ENCODE peak calls at places on chromosomes 2 and 18, in five cellular contexts. V is transverse colon, Z is GM23338, P is esophagus muscularis mucosa, S is breast epithelium. B is an unnamed sample.

GRCh38 chr2:72931280-72931910 is 14.1 kb downstream of the EMX1 start:
- DNase-seq in V (no peak), Z (no peak), P (no peak), S (peak; percentile 50), B (no peak)

GRCh38 chr2:73697606-73698005 is 39.5 kb downstream of the TPRKB start:
- DNase-seq in V (no peak), Z (no peak), P (no peak), S (no peak), B (no peak)

GRCh38 chr2:231456295-231457004 is 7.8 kb downstream of the NCL start:
- DNase-seq in V (no peak), Z (no peak), P (no peak), S (no peak), B (no peak)

GRCh38 chr2:204108301-204108700 is 171.7 kb downstream of the ICOS start:
- DNase-seq in V (no peak), Z (peak; percentile 69), P (no peak), S (no peak), B (no peak)

GRCh38 chr2:240308111-240308651 is 127.3 kb upstream of the GPC1 start:
- DNase-seq in V (no peak), Z (no peak), P (no peak), S (peak; percentile 30), B (peak; percentile 9)

GRCh38 chr2:235263205-235264120 is 230.4 kb upstream of the AGAP1 start:
- DNase-seq in V (peak; percentile 70), Z (peak; percentile 11), P (no peak), S (peak; percentile 71), B (peak; percentile 34)

GRCh38 chr18:12497839-12498238 is 90.1 kb downstream of the PRELID3A start:
- DNase-seq in V (no peak), Z (no peak), P (no peak), S (no peak), B (no peak)

GRCh38 chr2:109459485-109459884 is 154.3 kb downstream of the SEPTIN10 start:
- DNase-seq in V (no peak), Z (no peak), P (no peak), S (no peak), B (no peak)

GRCh38 chr2:187552959-187553681 is 1.1 kb downstream of the TFPI start:
- DNase-seq in V (no peak), Z (no peak), P (no peak), S (no peak), B (no peak)

GRCh38 chr2:206853880-206854279 is 85.4 kb upstream of the CPO start:
- DNase-seq in V (no peak), Z (no peak), P (no peak), S (no peak), B (no peak)

GRCh38 chr2:199775297-199775696 is 75.7 kb downstream of the FTCDNL1 start:
- DNase-seq in V (no peak), Z (no peak), P (peak; percentile 47), S (no peak), B (no peak)

GRCh38 chr2:43707255-43707654 is 31.0 kb upstream of the C1GALT1C1L start:
- DNase-seq in V (peak; percentile 43), Z (no peak), P (no peak), S (no peak), B (no peak)

GRCh38 chr2:213315168-213315876 is 31.1 kb downstream of the SPAG16 start:
- DNase-seq in V (no peak), Z (no peak), P (no peak), S (no peak), B (no peak)

GRCh38 chr2:29187926-29188325 is 72.7 kb downstream of the CLIP4 start:
- DNase-seq in V (no peak), Z (no peak), P (no peak), S (no peak), B (no peak)

GRCh38 chr2:20369366-20369765 is 18.7 kb upstream of the PUM2 start:
- DNase-seq in V (no peak), Z (no peak), P (no peak), S (no peak), B (no peak)

GRCh38 chr18:43122955-43123354 is 7.5 kb upstream of the RIT2 start:
- DNase-seq in V (no peak), Z (no peak), P (no peak), S (no peak), B (no peak)

GRCh38 chr2:63667132-63667531 is 78.4 kb downstream of the MDH1 start:
- DNase-seq in V (no peak), Z (no peak), P (no peak), S (no peak), B (no peak)

GRCh38 chr2:200528228-200528627 is 2.2 kb downstream of the SGO2 start:
- DNase-seq in V (no peak), Z (no peak), P (no peak), S (no peak), B (no peak)

GRCh38 chr2:8821276-8822217 is 15.9 kb downstream of the KIDINS220 start:
- DNase-seq in V (peak; percentile 21), Z (no peak), P (no peak), S (no peak), B (no peak)

GRCh38 chr2:36698978-36699377 is 2.5 kb downstream of the VIT start:
- DNase-seq in V (no peak), Z (no peak), P (peak; percentile 89), S (no peak), B (no peak)

GRCh38 chr2:88563134-88563533 is 64.1 kb downstream of the EIF2AK3 start:
- DNase-seq in V (no peak), Z (no peak), P (no peak), S (no peak), B (no peak)

GRCh38 chr18:4807495-4808293 is 352.6 kb upstream of the DLGAP1 start:
- DNase-seq in V (no peak), Z (no peak), P (no peak), S (no peak), B (no peak)

GRCh38 chr2:190655570-190655969 is 6.7 kb downstream of the NAB1 start:
- DNase-seq in V (no peak), Z (no peak), P (no peak), S (no peak), B (no peak)

GRCh38 chr18:79900610-79901570 is 50.6 kb downstream of the SLC66A2 start:
- DNase-seq in V (peak; percentile 7), Z (no peak), P (no peak), S (no peak), B (no peak)

GRCh38 chr2:222038086-222038802 is 260.6 kb downstream of the PAX3 start:
- DNase-seq in V (no peak), Z (peak; percentile 52), P (no peak), S (no peak), B (no peak)

GRCh38 chr18:6405237-6406074 is 9.3 kb downstream of the L3MBTL4 start:
- DNase-seq in V (no peak), Z (no peak), P (peak; percentile 57), S (no peak), B (no peak)

GRCh38 chr2:172172513-172173217 is 70.0 kb upstream of the DLX2 start:
- DNase-seq in V (peak; percentile 86), Z (peak; percentile 93), P (no peak), S (peak; percentile 77), B (peak; percentile 88)

DNA sequence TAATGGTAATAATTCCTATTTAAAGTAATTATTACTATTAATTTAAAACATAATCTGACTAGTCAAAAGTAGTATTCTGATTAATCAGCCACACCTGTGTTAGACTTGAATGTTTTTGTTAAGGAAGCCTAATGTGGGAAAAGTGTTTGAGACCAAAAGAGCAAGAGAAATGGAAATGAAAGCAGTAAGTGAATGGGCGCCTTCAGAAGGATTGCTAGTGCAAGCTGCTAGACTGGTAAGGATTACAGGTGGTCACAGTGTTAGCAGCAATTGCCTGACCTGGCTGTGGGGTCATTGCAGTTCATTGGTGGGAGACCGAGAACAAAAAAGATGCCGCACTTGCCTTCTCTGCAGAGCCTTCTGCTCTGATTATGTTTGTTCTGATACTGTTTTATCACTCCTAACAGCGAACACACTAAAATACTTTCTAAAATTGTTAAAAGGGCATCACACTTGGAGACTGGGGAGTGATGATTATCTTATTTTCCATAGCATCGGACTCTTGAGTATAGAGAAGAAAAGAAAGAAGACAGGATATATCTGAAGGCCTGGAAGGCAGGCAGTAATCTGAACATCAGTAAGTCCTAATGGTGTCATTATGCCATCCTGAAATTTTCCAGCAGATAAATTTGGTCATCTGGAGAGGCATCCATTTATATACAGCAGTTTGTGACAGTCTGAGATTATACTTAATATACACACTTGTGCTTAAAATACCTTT is 5.8 kb downstream of the SOCS6 start:
- DNase-seq in V (no peak), Z (no peak), P (no peak), S (no peak), B (no peak)
- H3K4me1 ChIP-seq in V (peaks cover 55% of the 10 kb centered on the region), Z (peaks cover 26% of the 10 kb centered on the region), P (peaks cover 86% of the 10 kb centered on the region), S (peaks cover 7% of the 10 kb centered on the region), B (peaks cover 89% of the 10 kb centered on the region)

GRCh38 chr2:99881901-99882591 is 260.3 kb downstream of the AFF3 start:
- DNase-seq in V (no peak), Z (peak; percentile 28), P (no peak), S (no peak), B (no peak)
- TF ChIP-seq POLR2AphosphoS5 in V (no peak), Z (no peak), P (no peak), S (no peak), B (no peak)

GRCh38 chr18:47265197-47265596 is 13.7 kb upstream of the SKOR2 start:
- DNase-seq in V (no peak), Z (no peak), P (no peak), S (no peak), B (no peak)
- H3K27me3 ChIP-seq in V (peaks cover 64% of the 10 kb centered on the region), Z (peaks cover 84% of the 10 kb centered on the region), P (peaks cover 44% of the 10 kb centered on the region), S (peaks cover 7% of the 10 kb centered on the region), B (peaks cover 66% of the 10 kb centered on the region)

GRCh38 chr2:64698068-64698645 is 44.4 kb upstream of the SERTAD2 start:
- DNase-seq in V (no peak), Z (no peak), P (no peak), S (no peak), B (no peak)
- H3K4me1 ChIP-seq in V (no peaks in the 10 kb centered on the region), Z (no peaks in the 10 kb centered on the region), P (no peaks in the 10 kb centered on the region), S (no peaks in the 10 kb centered on the region), B (peaks cover 3% of the 10 kb centered on the region)

GRCh38 chr2:31765078-31765835 is 184.5 kb upstream of the SRD5A2 start:
- DNase-seq in V (no peak), Z (no peak), P (no peak), S (no peak), B (no peak)
- TF ChIP-seq POLR2AphosphoS5 in V (no peak), Z (no peak), P (no peak), S (no peak), B (no peak)

GRCh38 chr2:100130595-100131391 is 11.6 kb downstream of the AFF3 start:
- DNase-seq in V (no peak), Z (no peak), P (peak; percentile 60), S (no peak), B (no peak)

GRCh38 chr2:100125641-100126040 is 16.7 kb downstream of the AFF3 start:
- DNase-seq in V (no peak), Z (peak; percentile 2), P (peak; percentile 47), S (no peak), B (no peak)

GRCh38 chr2:100124746-100125145 is 17.6 kb downstream of the AFF3 start:
- DNase-seq in V (no peak), Z (no peak), P (no peak), S (no peak), B (no peak)

GRCh38 chr2:100126897-100127401 is 15.4 kb downstream of the AFF3 start:
- DNase-seq in V (no peak), Z (no peak), P (no peak), S (no peak), B (no peak)

GRCh38 chr2:100126172-100126571 is 16.2 kb downstream of the AFF3 start:
- DNase-seq in V (no peak), Z (no peak), P (peak; percentile 80), S (no peak), B (peak; percentile 51)
- H3K27me3 ChIP-seq in V (no peaks in the 10 kb centered on the region), Z (peaks cover 30% of the 10 kb centered on the region), P (no peaks in the 10 kb centered on the region), S (no peaks in the 10 kb centered on the region), B (no peaks in the 10 kb centered on the region)

GRCh38 chr2:215751200-215751910 is 262.0 kb downstream of the MREG start:
- DNase-seq in V (no peak), Z (no peak), P (no peak), S (no peak), B (no peak)
- H3K4me1 ChIP-seq in V (peaks cover 7% of the 10 kb centered on the region), Z (no peaks in the 10 kb centered on the region), P (peaks cover 52% of the 10 kb centered on the region), S (no peaks in the 10 kb centered on the region), B (peaks cover 38% of the 10 kb centered on the region)